ENCODE peak calls at places on chromosomes 6 and 20, in eight cellular contexts. F is EH; C is brain microvascular endothelial cell; M is stimulated activated CD4-positive, alpha-beta T cell treated with anti-CD3 and anti-CD28 coated beads, TNF-alpha, amount 100 ng/mL, for 48 hours; L is SK-N-DZ; P is BJ; B is nephron progenitor cell; E is fibroblast of the aortic adventitia. T is an unnamed sample.
A peak's percentile ranks its signal among the peaks of the same experiment; 100 is the strongest.

GRCh38 chr6:48109902-48110301 is 1.1 kb downstream of the PTCHD4 start:
- DNase-seq in F (no peak), C (no peak), M (no peak), L (no peak), P (no peak), B (no peak), E (peak; percentile 15), T (no peak)

GRCh38 chr6:53095716-53096115 is 30.5 kb downstream of the FBXO9 start:
- DNase-seq in F (peak; percentile 70), C (no peak), M (no peak), L (no peak), P (no peak), B (no peak), E (peak; percentile 5), T (no peak)

GRCh38 chr6:160028487-160029275 is 59.8 kb downstream of the IGF2R start:
- DNase-seq in F (no peak), C (no peak), M (no peak), L (no peak), P (no peak), B (no peak), E (no peak), T (no peak)

GRCh38 chr20:59004763-59005522 is 2.1 kb downstream of the CTSZ start:
- DNase-seq in F (peak; percentile 25), C (no peak), M (no peak), L (no peak), P (no peak), B (no peak), E (no peak), T (no peak)

GRCh38 chr20:61554617-61555016 is 302.6 kb downstream of the CDH4 start:
- DNase-seq in F (no peak), C (no peak), M (no peak), L (no peak), P (no peak), B (no peak), E (no peak), T (no peak)

GRCh38 chr6:52352239-52353008 is 9.5 kb upstream of the PAQR8 start:
- DNase-seq in F (peak; percentile 98), C (peak; percentile 96), M (no peak), L (peak; percentile 40), P (peak; percentile 90), B (no peak), E (peak; percentile 95), T (no peak)

GRCh38 chr6:37324131-37325033 is 29.4 kb upstream of the RNF8 start:
- DNase-seq in F (peak; percentile 81), C (peak; percentile 39), M (no peak), L (no peak), P (no peak), B (no peak), E (peak; percentile 53), T (no peak)

GRCh38 chr6:150347845-150348244 is 21.0 kb upstream of the IYD start:
- DNase-seq in F (no peak), C (no peak), M (no peak), L (no peak), P (no peak), B (no peak), E (no peak), T (no peak)

GRCh38 chr20:63896136-63896890 is 1.4 kb downstream of the DNAJC5 start:
- DNase-seq in F (peak; percentile 36), C (no peak), M (no peak), L (no peak), P (no peak), B (peak; percentile 26), E (peak; percentile 21), T (no peak)

GRCh38 chr6:69789573-69789972 is 7.2 kb downstream of the LMBRD1 start:
- DNase-seq in F (no peak), C (no peak), M (no peak), L (no peak), P (no peak), B (no peak), E (no peak), T (no peak)

GRCh38 chr6:73694711-73695411 is 1.1 kb upstream of the CD109 start:
- DNase-seq in F (peak; percentile 72), C (no peak), M (no peak), L (no peak), P (no peak), B (no peak), E (peak; percentile 72), T (no peak)

GRCh38 chr6:39725632-39725997 is 407 bp upstream of the KIF6 start:
- DNase-seq in F (no peak), C (no peak), M (no peak), L (no peak), P (no peak), B (no peak), E (no peak), T (no peak)

GRCh38 chr6:33856655-33857054 is 52.9 kb upstream of the MLN start:
- DNase-seq in F (no peak), C (no peak), M (peak; percentile 44), L (no peak), P (no peak), B (no peak), E (no peak), T (peak; percentile 78)

GRCh38 chr6:100482698-100483097 is 18.0 kb upstream of the SIM1 start:
- DNase-seq in F (no peak), C (no peak), M (no peak), L (no peak), P (no peak), B (no peak), E (no peak), T (no peak)

GRCh38 chr20:54199721-54200176 is 8.1 kb upstream of the PFDN4 start:
- DNase-seq in F (peak; percentile 71), C (peak; percentile 77), M (peak; percentile 52), L (peak; percentile 74), P (no peak), B (peak; percentile 82), E (peak; percentile 85), T (peak; percentile 27)

GRCh38 chr6:67952948-67953347 is 682.1 kb upstream of the ADGRB3 start:
- DNase-seq in F (no peak), C (no peak), M (no peak), L (no peak), P (no peak), B (no peak), E (no peak), T (no peak)

GRCh38 chr6:23964865-23965264 is 161.2 kb upstream of the NRSN1 start:
- DNase-seq in F (no peak), C (no peak), M (no peak), L (no peak), P (no peak), B (no peak), E (no peak), T (no peak)

GRCh38 chr6:142653710-142654274 is 291.2 kb downstream of the HIVEP2 start:
- DNase-seq in F (no peak), C (no peak), M (no peak), L (no peak), P (no peak), B (no peak), E (no peak), T (no peak)

GRCh38 chr6:109236140-109237081 is 141.1 kb downstream of the CEP57L1 start:
- DNase-seq in F (no peak), C (no peak), M (peak; percentile 3), L (peak; percentile 89), P (no peak), B (peak; percentile 11), E (no peak), T (peak; percentile 72)

GRCh38 chr20:59994697-59995122 is 36.5 kb downstream of the CDH26 start:
- DNase-seq in F (peak; percentile 18), C (no peak), M (no peak), L (no peak), P (no peak), B (peak; percentile 30), E (peak; percentile 2), T (no peak)

GRCh38 chr6:85537055-85537494 is 56.6 kb downstream of the SNX14 start:
- DNase-seq in F (peak; percentile 13), C (no peak), M (no peak), L (peak; percentile 9), P (no peak), B (no peak), E (peak; percentile 48), T (no peak)

GRCh38 chr20:57652865-57653545 is 32.8 kb upstream of the ZBP1 start:
- DNase-seq in F (no peak), C (no peak), M (no peak), L (no peak), P (no peak), B (no peak), E (no peak), T (no peak)

GRCh38 chr6:168051648-168052047 is 27.4 kb downstream of the FRMD1 start:
- DNase-seq in F (no peak), C (no peak), M (no peak), L (no peak), P (no peak), B (no peak), E (no peak), T (no peak)

GRCh38 chr6:85498596-85499258 is 48.8 kb downstream of the NT5E start:
- DNase-seq in F (peak; percentile 18), C (no peak), M (no peak), L (no peak), P (no peak), B (no peak), E (peak; percentile 43), T (no peak)